ENCODE peak calls at places on chromosomes 7 and 10, in five cellular contexts. G, A, V, S and E are unnamed samples.

GRCh38 chr7:118517275-118517674 is 292.8 kb downstream of the ANKRD7 start:
- DNase-seq in G (no peak), A (no peak), V (no peak), S (no peak), E (no peak)

GRCh38 chr10:131311661-131312260 is at the start of gene TCERG1L:
- DNase-seq in G (no peak), A (no peak), V (no peak), S (no peak), E (no peak)

GRCh38 chr7:2498708-2499107 is 20.9 kb upstream of the LFNG start:
- DNase-seq in G (no peak), A (no peak), V (no peak), S (no peak), E (no peak)

GRCh38 chr7:91302794-91303193 is 38.6 kb downstream of the FZD1 start:
- DNase-seq in G (no peak), A (no peak), V (no peak), S (no peak), E (no peak)

GRCh38 chr7:75584385-75584784 is 92.3 kb downstream of the SPDYE5 start:
- DNase-seq in G (no peak), A (no peak), V (no peak), S (no peak), E (no peak)

GRCh38 chr10:84095821-84096497 is 43.4 kb upstream of the GHITM start:
- DNase-seq in G (no peak), A (no peak), V (no peak), S (no peak), E (no peak)

GRCh38 chr10:8594176-8594575 is 539.7 kb downstream of the GATA3 start:
- DNase-seq in G (no peak), A (no peak), V (no peak), S (no peak), E (no peak)

GRCh38 chr7:101853684-101854083 is 36.3 kb downstream of the CUX1 start:
- DNase-seq in G (no peak), A (no peak), V (no peak), S (no peak), E (no peak)

GRCh38 chr10:119445935-119446317 is 96.6 kb downstream of the RGS10 start:
- DNase-seq in G (no peak), A (no peak), V (no peak), S (no peak), E (no peak)